ENCODE peak calls at places on chromosomes 2 and 18, in five cellular contexts. A is fibroblast of the aortic adventitia; C is CD4-positive, CD25-positive, alpha-beta regulatory T cell; K is cardiac muscle cell; W is A549. J is an unnamed sample.

GRCh38 chr2:1132328-1132964 is 181.8 kb downstream of the SNTG2 start:
- DNase-seq in K (no peak), A (no peak), C (no peak), W (no peak), J (peak; percentile 6)

GRCh38 chr18:46630160-46630559 is 26.9 kb downstream of the LOXHD1 start:
- DNase-seq in C (no peak), W (no peak), A (no peak), K (no peak), J (no peak)

GRCh38 chr2:166494140-166494544 is at the start of gene SCN7A:
- DNase-seq in C (no peak), W (no peak), K (peak; percentile 73), A (peak; percentile 5), J (no peak)

GRCh38 chr18:13539050-13539449 is 187.3 kb downstream of the FAM210A start:
- DNase-seq in W (peak; percentile 20), C (no peak), A (no peak), K (no peak), J (no peak)

GRCh38 chr18:79964330-79965118 is at the start of gene HSBP1L1:
- DNase-seq in A (peak; percentile 25), K (peak; percentile 54), C (peak; percentile 53), W (peak; percentile 58), J (no peak)

GRCh38 chr18:54787616-54788015 is 40.7 kb upstream of the RAB27B start:
- DNase-seq in A (peak; percentile 65), W (no peak), C (no peak), K (peak; percentile 35), J (no peak)

GRCh38 chr2:61220768-61221167 is 58.8 kb downstream of the C2orf74 start:
- DNase-seq in K (peak; percentile 12), W (no peak), C (no peak), A (peak; percentile 24), J (no peak)

GRCh38 chr2:112972423-112973086 is 5.3 kb upstream of the IL36G start:
- DNase-seq in K (no peak), A (no peak), W (no peak), C (no peak), J (no peak)

GRCh38 chr2:3429068-3429610 is 49.6 kb downstream of the TRAPPC12 start:
- DNase-seq in A (peak; percentile 63), W (no peak), C (no peak), K (peak; percentile 59), J (no peak)

GRCh38 chr2:230184727-230185578 is 34.8 kb downstream of the SP110 start:
- DNase-seq in K (peak; percentile 8), A (peak; percentile 16), C (no peak), W (no peak), J (no peak)

GRCh38 chr18:13108330-13108729 is 110.2 kb upstream of the LDLRAD4 start:
- DNase-seq in A (no peak), C (no peak), K (no peak), W (no peak), J (no peak)

GRCh38 chr18:40555914-40556313 is 1399.1 kb upstream of the PIK3C3 start:
- DNase-seq in K (peak; percentile 26), W (no peak), C (no peak), A (no peak), J (no peak)

GRCh38 chr2:53820711-53821110 is 33.9 kb downstream of the ERLEC1 start:
- DNase-seq in C (no peak), W (no peak), K (no peak), A (no peak), J (no peak)

GRCh38 chr2:45466045-45466444 is 145.0 kb downstream of the SRBD1 start:
- DNase-seq in C (no peak), W (no peak), K (no peak), A (no peak), J (no peak)

GRCh38 chr2:28338754-28339325 is 53.8 kb upstream of the FOSL2 start:
- DNase-seq in C (no peak), K (no peak), W (no peak), A (no peak), J (no peak)

GRCh38 chr2:102357975-102358374 is 2.4 kb downstream of the IL18R1 start:
- DNase-seq in C (no peak), K (no peak), W (no peak), A (no peak), J (no peak)

GRCh38 chr18:2139676-2140075 is 431.6 kb downstream of the METTL4 start:
- DNase-seq in W (no peak), K (peak; percentile 68), A (peak; percentile 74), C (no peak), J (peak; percentile 56)

GRCh38 chr2:233331536-233331935 is 22.8 kb upstream of the DGKD start:
- DNase-seq in C (peak; percentile 50), A (no peak), W (no peak), K (no peak), J (no peak)

GRCh38 chr2:17442334-17442733 is 75.9 kb downstream of the RAD51AP2 start:
- DNase-seq in A (no peak), K (no peak), W (no peak), C (no peak), J (no peak)

GRCh38 chr2:6665093-6665721 is 200.5 kb downstream of the CMPK2 start:
- DNase-seq in W (no peak), C (no peak), K (no peak), A (no peak), J (no peak)

GRCh38 chr2:30631051-30631671 is 176.1 kb downstream of the CAPN13 start:
- DNase-seq in K (no peak), A (no peak), W (no peak), C (no peak), J (no peak)

GRCh38 chr18:76426738-76427305 is 68.2 kb downstream of the ZNF516 start:
- DNase-seq in K (peak; percentile 37), C (no peak), W (peak; percentile 21), A (peak; percentile 39), J (no peak)

GRCh38 chr18:68484241-68484640 is 230.7 kb downstream of the TMX3 start:
- DNase-seq in K (peak; percentile 35), C (no peak), A (peak; percentile 24), W (no peak), J (no peak)

GRCh38 chr2:66582975-66583842 is 148.3 kb downstream of the MEIS1 start:
- DNase-seq in C (no peak), W (no peak), A (no peak), K (no peak), J (no peak)
- H3K4me3 ChIP-seq in C (no peak overlapping the region), W (no peak overlapping the region), A (no peak overlapping the region), K (no peak overlapping the region), J (no peak overlapping the region)

GRCh38 chr2:134671498-134671897 is 47.3 kb downstream of the TMEM163 start:
- DNase-seq in C (no peak), W (no peak), K (no peak), A (no peak), J (no peak)
- H3K4me3 ChIP-seq in C (peak overlapping the region; percentile 37), W (no peak overlapping the region), K (no peak overlapping the region), A (no peak overlapping the region), J (no peak overlapping the region)

GRCh38 chr18:26655614-26656400 is 107.5 kb upstream of the KCTD1 start:
- DNase-seq in A (peak; percentile 35), C (no peak), W (peak; percentile 75), K (peak; percentile 63), J (no peak)

GRCh38 chr18:26656944-26657536 is 108.7 kb upstream of the KCTD1 start:
- DNase-seq in W (peak; percentile 48), A (peak; percentile 55), K (peak; percentile 81), C (no peak), J (no peak)

GRCh38 chr18:26657618-26658581 is 109.5 kb upstream of the KCTD1 start:
- DNase-seq in C (no peak), A (no peak), W (no peak), K (no peak), J (no peak)

GRCh38 chr18:26655010-26655613 is 106.8 kb upstream of the KCTD1 start:
- DNase-seq in C (no peak), W (peak; percentile 39), A (peak; percentile 25), K (peak; percentile 20), J (no peak)

DNA sequence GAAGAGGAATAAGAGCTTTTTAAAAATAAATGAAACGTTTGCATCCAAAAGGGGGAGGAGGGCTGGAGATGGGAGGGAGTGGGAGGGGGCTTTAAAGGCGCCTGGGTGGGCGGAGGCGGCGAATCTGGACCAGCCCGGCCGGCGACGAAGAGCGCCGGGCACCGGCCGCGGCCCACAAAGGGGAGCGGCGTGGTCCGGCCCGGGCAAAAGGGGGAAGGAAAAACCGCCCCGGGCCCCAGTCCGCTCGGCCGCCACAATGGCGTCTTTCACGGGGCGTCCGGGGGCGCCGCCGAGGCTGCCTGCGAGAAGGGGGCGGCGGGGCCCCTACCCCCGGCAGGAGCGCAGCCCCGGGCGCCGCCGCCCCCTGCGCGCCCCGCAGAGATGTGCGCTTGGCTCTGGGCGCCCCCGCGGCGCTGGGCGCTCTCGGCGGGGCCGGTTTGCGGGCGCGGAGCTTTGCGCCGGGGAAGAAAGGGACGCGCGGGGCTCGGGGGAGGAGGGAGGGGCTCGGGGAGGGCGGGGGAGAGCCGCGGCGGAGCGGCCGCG is 108.1 kb upstream of the KCTD1 start:
- DNase-seq in A (no peak), K (no peak), W (no peak), C (no peak), J (no peak)
- H3K4me3 ChIP-seq in A (peak overlapping the region; percentile 67), K (peak overlapping the region; percentile 69), W (peak overlapping the region; percentile 63), C (no peak overlapping the region), J (peak overlapping the region; percentile 74)

GRCh38 chr18:7605705-7606104 is 38.6 kb downstream of the PTPRM start:
- DNase-seq in K (no peak), W (no peak), C (no peak), A (no peak), J (no peak)

GRCh38 chr18:7607535-7608173 is 40.5 kb downstream of the PTPRM start:
- DNase-seq in A (no peak), K (no peak), W (no peak), C (no peak), J (no peak)

GRCh38 chr18:7608798-7609197 is 41.7 kb downstream of the PTPRM start:
- DNase-seq in A (peak; percentile 45), W (no peak), C (no peak), K (peak; percentile 9), J (no peak)

GRCh38 chr18:7609617-7610016 is 42.5 kb downstream of the PTPRM start:
- DNase-seq in W (no peak), A (no peak), K (no peak), C (no peak), J (no peak)

DNA sequence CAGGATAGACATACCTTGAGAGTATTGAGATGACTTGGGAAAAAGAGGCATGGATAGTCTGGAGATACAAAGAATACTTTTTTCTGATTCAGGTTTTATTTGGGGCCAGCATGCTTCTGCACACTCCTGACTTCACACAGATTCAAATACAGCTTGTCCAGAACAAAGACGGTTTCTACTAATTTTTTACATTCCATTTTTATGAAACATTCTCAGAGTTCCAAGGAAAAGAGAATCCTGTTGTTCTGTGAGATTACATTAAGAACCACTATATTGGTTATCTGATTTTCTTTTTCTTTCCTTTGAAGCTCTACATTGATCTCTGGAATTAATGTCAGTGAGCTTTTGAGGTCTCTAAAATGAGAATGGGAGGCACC is 41.0 kb downstream of the PTPRM start:
- DNase-seq in C (no peak), K (peak; percentile 31), A (peak; percentile 41), W (no peak), J (no peak)
- H3K4me3 ChIP-seq in C (no peak overlapping the region), K (no peak overlapping the region), A (no peak overlapping the region), W (no peak overlapping the region), J (no peak overlapping the region)

J was measured in epithelial cell of proximal tubule.